ENCODE peak calls at places on chromosome 3, in seven cellular contexts. P, I, E, Q, M, Y and J are unnamed samples.

GRCh38 chr3:61936344-61936937 is 375.1 kb downstream of the PTPRG start:
- DNase-seq in P (no peak), I (peak), E (no peak), Q (no peak), M (peak), Y (peak), J (peak)

GRCh38 chr3:33884204-33884561 is 85.8 kb downstream of the PDCD6IP start:
- DNase-seq in P (no peak), I (peak), E (no peak), Q (no peak), M (peak), Y (peak), J (peak)

GRCh38 chr3:128875556-128876120 is 3.8 kb upstream of the ACAD9 start:
- DNase-seq in P (no peak), I (peak), E (no peak), Q (peak), M (peak), Y (peak), J (peak)

GRCh38 chr3:6510713-6511112 is 350.2 kb upstream of the GRM7 start:
- DNase-seq in P (no peak), I (no peak), E (no peak), Q (no peak), M (no peak), Y (no peak), J (no peak)

GRCh38 chr3:42712716-42713372 is 10.2 kb upstream of the HHATL start:
- DNase-seq in P (peak), I (no peak), E (peak), Q (no peak), M (no peak), Y (no peak), J (no peak)

GRCh38 chr3:66023728-66024390 is 14.9 kb downstream of the MAGI1 start:
- DNase-seq in P (no peak), I (no peak), E (no peak), Q (no peak), M (peak), Y (no peak), J (no peak)

GRCh38 chr3:95162794-95163193 is 1099.9 kb downstream of the NSUN3 start:
- DNase-seq in P (no peak), I (no peak), E (no peak), Q (no peak), M (no peak), Y (no peak), J (no peak)

GRCh38 chr3:133572158-133573053 is 1.1 kb upstream of the CDV3 start:
- DNase-seq in P (no peak), I (peak), E (no peak), Q (no peak), M (no peak), Y (no peak), J (peak)

GRCh38 chr3:25080461-25080860 is 347.6 kb upstream of the RARB start:
- DNase-seq in P (no peak), I (no peak), E (no peak), Q (no peak), M (peak), Y (no peak), J (no peak)

GRCh38 chr3:114496466-114496865 is 202.6 kb downstream of the TIGIT start:
- DNase-seq in P (no peak), I (no peak), E (no peak), Q (no peak), M (peak), Y (no peak), J (no peak)

GRCh38 chr3:123535580-123535979 is 49.3 kb downstream of the HACD2 start:
- DNase-seq in P (no peak), I (no peak), E (no peak), Q (no peak), M (peak), Y (no peak), J (peak)

GRCh38 chr3:181725033-181725775 is 13.5 kb downstream of the SOX2 start:
- DNase-seq in P (no peak), I (no peak), E (no peak), Q (no peak), M (no peak), Y (no peak), J (no peak)

GRCh38 chr3:64141476-64141875 is 83.8 kb downstream of the PRICKLE2 start:
- DNase-seq in P (no peak), I (no peak), E (no peak), Q (no peak), M (peak), Y (no peak), J (no peak)

GRCh38 chr3:97009427-97010019 is 195.1 kb downstream of the EPHA6 start:
- DNase-seq in P (no peak), I (no peak), E (no peak), Q (peak), M (no peak), Y (no peak), J (peak)

GRCh38 chr3:66478923-66479322 is 21.9 kb downstream of the LRIG1 start:
- DNase-seq in P (no peak), I (no peak), E (no peak), Q (no peak), M (no peak), Y (no peak), J (no peak)

GRCh38 chr3:114496874-114497273 is 203.0 kb downstream of the TIGIT start:
- DNase-seq in P (no peak), I (peak), E (no peak), Q (no peak), M (peak), Y (peak), J (no peak)

GRCh38 chr3:166902374-166902773 is 477.7 kb downstream of the ZBBX start:
- DNase-seq in P (no peak), I (no peak), E (no peak), Q (no peak), M (peak), Y (no peak), J (no peak)

GRCh38 chr3:50428007-50428633 is 68.8 kb upstream of the TMEM115 start:
- DNase-seq in P (no peak), I (peak), E (no peak), Q (no peak), M (no peak), Y (no peak), J (no peak)

GRCh38 chr3:62622553-62623174 is 249.3 kb upstream of the FEZF2 start:
- DNase-seq in P (no peak), I (peak), E (no peak), Q (peak), M (peak), Y (peak), J (peak)

GRCh38 chr3:147408180-147409105 is 722 bp upstream of the ZIC1 start:
- DNase-seq in P (no peak), I (no peak), E (peak), Q (peak), M (no peak), Y (no peak), J (peak)

GRCh38 chr3:140351466-140351865 is 326.4 kb upstream of the TRIM42 start:
- DNase-seq in P (no peak), I (no peak), E (no peak), Q (no peak), M (no peak), Y (no peak), J (no peak)

GRCh38 chr3:70000028-70000410 is 486 bp downstream of the SAMMSON start:
- DNase-seq in P (no peak), I (no peak), E (no peak), Q (no peak), M (no peak), Y (no peak), J (no peak)

GRCh38 chr3:188531210-188531609 is 377.3 kb downstream of the LPP start:
- DNase-seq in P (no peak), I (no peak), E (peak), Q (no peak), M (no peak), Y (peak), J (no peak)

GRCh38 chr3:116579843-116580242 is 129.7 kb upstream of the TUSC7 start:
- DNase-seq in P (no peak), I (peak), E (no peak), Q (peak), M (peak), Y (peak), J (no peak)

GRCh38 chr3:41202834-41203345 is 3.6 kb downstream of the CTNNB1 start:
- DNase-seq in P (no peak), I (peak), E (peak), Q (no peak), M (peak), Y (peak), J (peak)

GRCh38 chr3:14345496-14346150 is 56.8 kb upstream of the SLC6A6 start:
- DNase-seq in P (no peak), I (no peak), E (peak), Q (no peak), M (no peak), Y (no peak), J (no peak)

GRCh38 chr3:18830087-18830486 is 318.2 kb upstream of the KCNH8 start:
- DNase-seq in P (no peak), I (no peak), E (no peak), Q (no peak), M (no peak), Y (no peak), J (no peak)

GRCh38 chr3:170360916-170361315 is 3.4 kb downstream of the SKIL start:
- DNase-seq in P (no peak), I (peak), E (no peak), Q (no peak), M (no peak), Y (no peak), J (peak)

GRCh38 chr3:112775011-112775742 is 71.5 kb downstream of the CD200R1L start:
- DNase-seq in P (no peak), I (peak), E (no peak), Q (no peak), M (peak), Y (no peak), J (no peak)
- H3K4me3 ChIP-seq in P (no peak), I (no peak), E (no peak), Q (no peak), M (no peak), Y (no peak), J (no peak)

GRCh38 chr3:149180057-149180573 is 41.5 kb downstream of the CP start:
- DNase-seq in P (peak), I (peak), E (peak), Q (no peak), M (peak), Y (peak), J (no peak)
- H3K27ac ChIP-seq in P (no peak), I (peak), E (peak), Q (no peak), M (peak), Y (no peak), J (no peak)

GRCh38 chr3:100113728-100114412 is 431 bp downstream of the FILIP1L start:
- DNase-seq in P (no peak), I (no peak), E (no peak), Q (no peak), M (no peak), Y (no peak), J (no peak)
- H3K4me3 ChIP-seq in P (no peak), I (no peak), E (no peak), Q (no peak), M (no peak), Y (no peak), J (no peak)

GRCh38 chr3:107346559-107346958 is 30.7 kb upstream of the CCDC54 start:
- DNase-seq in P (no peak), I (no peak), E (no peak), Q (no peak), M (no peak), Y (no peak), J (no peak)
- H3K27ac ChIP-seq in P (no peak), I (no peak), E (no peak), Q (no peak), M (no peak), Y (no peak), J (no peak)

DNA sequence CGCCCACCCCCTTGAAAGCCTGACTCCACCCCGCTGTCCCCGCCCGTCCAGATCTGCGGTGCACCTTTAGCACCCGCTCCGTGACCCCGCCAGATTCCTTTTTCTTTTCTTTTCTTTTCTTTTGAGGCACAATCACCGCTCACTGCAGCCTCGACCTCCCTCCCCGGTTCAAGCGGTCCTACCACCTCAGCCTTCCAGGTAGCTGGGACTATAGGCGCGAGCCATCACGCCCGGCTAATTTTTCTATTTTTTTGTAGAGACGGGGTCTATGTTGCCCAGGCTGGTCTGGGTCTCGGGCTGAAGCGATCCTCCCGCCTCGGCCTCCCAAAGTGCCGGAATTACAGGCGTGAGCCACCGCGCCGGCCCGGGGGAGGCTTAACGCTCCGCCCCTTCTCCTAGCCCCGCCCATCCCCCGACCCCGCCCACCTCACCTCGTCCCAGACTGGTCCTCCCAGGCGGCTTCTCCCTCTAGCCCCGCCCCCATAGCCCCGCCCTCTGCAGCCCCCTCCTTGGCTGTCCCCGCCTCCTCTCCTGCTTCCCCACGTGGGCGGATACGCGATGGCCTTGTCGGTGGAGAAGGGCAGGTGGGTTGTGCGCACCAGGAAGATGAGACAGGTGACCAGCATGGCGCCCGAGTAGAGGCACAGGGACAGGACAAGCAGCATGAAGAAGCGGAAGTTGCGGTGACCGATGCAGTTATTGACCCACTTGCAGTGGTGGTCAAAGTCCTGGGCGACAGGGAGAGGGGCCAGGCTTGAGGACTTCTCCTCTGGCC is 3.2 kb downstream of the ZDHHC19 start:
- DNase-seq in P (no peak), I (peak), E (no peak), Q (peak), M (peak), Y (no peak), J (peak)
- H3K4me3 ChIP-seq in P (no peak), I (peak), E (no peak), Q (no peak), M (no peak), Y (no peak), J (peak)

GRCh38 chr3:105714459-105714858 is 154.4 kb downstream of the CBLB start:
- DNase-seq in P (no peak), I (no peak), E (no peak), Q (no peak), M (no peak), Y (no peak), J (no peak)

GRCh38 chr3:105719791-105720190 is 149.0 kb downstream of the CBLB start:
- DNase-seq in P (no peak), I (no peak), E (no peak), Q (no peak), M (no peak), Y (no peak), J (no peak)

DNA sequence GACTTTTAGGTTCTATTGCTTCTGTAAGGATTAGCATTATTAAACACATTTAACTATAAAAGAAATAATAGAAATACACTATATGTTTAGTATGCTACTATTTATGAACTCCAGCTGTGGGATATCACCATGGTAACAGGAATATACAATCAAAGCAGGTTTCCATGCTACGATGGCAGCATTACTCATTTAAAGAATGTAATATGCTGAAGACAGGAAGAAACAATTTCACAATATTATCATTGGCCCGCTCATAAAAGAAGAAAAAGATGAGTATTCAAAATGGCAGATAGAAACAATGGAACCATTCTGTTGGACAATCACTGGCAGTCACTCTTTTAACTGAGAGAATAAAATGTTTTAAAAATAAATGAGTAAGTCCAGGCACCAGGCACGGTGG is 153.4 kb downstream of the CBLB start:
- DNase-seq in P (no peak), I (peak), E (no peak), Q (no peak), M (peak), Y (no peak), J (no peak)
- H3K27ac ChIP-seq in P (no peak), I (no peak), E (no peak), Q (no peak), M (peak), Y (no peak), J (no peak)

DNA sequence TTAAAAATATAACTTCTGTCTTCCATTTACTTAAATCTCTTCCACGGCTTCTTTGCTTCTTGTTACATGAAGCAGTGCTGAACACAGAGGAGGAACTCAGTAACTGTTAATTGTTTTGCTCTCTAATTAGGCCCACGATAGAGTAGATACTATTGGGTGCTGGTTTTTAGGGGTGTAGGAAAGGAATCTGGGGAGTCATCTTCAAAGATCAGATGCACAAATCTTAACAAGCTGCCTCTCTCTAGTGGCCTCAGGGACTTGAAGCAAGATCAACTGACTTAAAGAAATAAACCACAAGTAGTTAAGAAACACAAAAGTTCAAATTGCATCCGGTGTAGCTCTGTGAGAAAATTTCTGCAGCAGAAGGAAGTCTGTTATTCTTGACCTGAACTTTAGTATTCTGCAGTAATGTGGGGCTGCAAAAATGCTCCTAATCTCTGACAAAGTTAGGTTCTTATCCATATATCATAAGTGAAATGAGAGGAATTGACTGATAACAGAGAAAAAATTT is 51.6 kb downstream of the CHST2 start:
- DNase-seq in P (no peak), I (no peak), E (no peak), Q (no peak), M (peak), Y (no peak), J (no peak)
- H3K4me3 ChIP-seq in P (no peak), I (no peak), E (no peak), Q (no peak), M (no peak), Y (no peak), J (no peak)

GRCh38 chr3:47412453-47412756 is 31.6 kb downstream of the PTPN23 start:
- DNase-seq in P (no peak), I (no peak), E (no peak), Q (no peak), M (no peak), Y (no peak), J (no peak)
- H3K27ac ChIP-seq in P (no peak), I (no peak), E (no peak), Q (no peak), M (no peak), Y (no peak), J (no peak)

DNA sequence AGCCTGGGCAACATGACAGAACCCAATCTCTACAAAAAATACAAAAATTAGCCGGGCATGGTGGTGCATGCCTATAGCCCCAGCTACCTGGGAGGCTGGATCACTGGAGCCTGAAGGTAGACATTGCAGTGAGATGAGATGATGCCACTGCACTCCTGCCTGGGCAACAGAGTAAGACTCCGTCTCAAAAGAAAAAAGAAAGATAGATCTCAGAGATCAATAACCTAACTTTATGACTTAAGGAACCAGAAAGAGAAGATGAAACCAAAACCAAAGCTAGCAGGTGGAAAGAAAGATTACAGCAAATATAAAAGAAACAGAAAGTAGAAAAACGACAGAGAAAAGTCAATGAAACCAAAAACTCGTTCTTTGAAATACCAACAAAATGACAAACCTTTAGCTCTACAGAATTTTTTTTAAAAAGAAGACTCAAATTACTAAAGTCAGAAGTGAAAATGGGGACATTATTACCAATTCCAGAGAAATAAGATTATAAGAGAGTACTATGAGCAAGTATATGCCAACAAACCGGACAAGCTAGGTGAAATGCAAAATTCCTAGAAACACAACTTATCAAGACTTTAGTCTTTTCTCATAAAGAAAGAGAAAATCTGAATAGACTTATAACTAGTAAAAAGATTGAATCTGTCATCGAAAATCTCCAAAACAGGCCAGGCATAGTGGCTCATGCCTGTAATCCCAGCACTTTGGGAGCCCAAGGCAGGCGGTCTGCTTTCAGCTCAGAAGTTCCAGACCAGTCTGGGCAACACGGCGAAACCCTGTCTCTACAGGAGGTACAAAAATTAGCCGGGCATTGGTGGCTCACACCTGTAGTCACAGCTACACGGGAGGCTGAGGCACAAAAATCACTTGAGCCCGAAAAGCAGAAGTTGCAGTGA is 35.1 kb downstream of the ACAP2 start:
- DNase-seq in P (no peak), I (no peak), E (no peak), Q (no peak), M (no peak), Y (no peak), J (no peak)
- H3K4me3 ChIP-seq in P (no peak), I (no peak), E (no peak), Q (no peak), M (no peak), Y (no peak), J (no peak)